ENCODE peak calls at places on chromosomes 12 and 14, in ten cellular contexts. W, S, O, A, C, M, B, J, X and F are unnamed samples.

GRCh38 chr14:49946320-49947141 is 53.6 kb downstream of the ARF6 start:
- DNase-seq in W (peak), S (no peak), O (no peak), A (peak), C (peak), M (peak), B (no peak), J (peak), X (no peak), F (no peak)

GRCh38 chr12:45273717-45274271 is 57.9 kb downstream of the ANO6 start:
- DNase-seq in W (no peak), S (no peak), O (peak), A (peak), C (peak), M (peak), B (no peak), J (peak), X (no peak), F (no peak)

GRCh38 chr12:53623986-53624385 is 2.2 kb downstream of the ATF7 start:
- DNase-seq in W (no peak), S (no peak), O (peak), A (peak), C (peak), M (peak), B (no peak), J (no peak), X (no peak), F (no peak)

GRCh38 chr14:106872619-106873446 is 1346.5 kb downstream of the TMEM121 start:
- DNase-seq in W (peak), S (no peak), O (no peak), A (no peak), C (peak), M (peak), B (no peak), J (peak), X (peak), F (peak)

GRCh38 chr14:80981156-80981555 is 25.7 kb downstream of the TSHR start:
- DNase-seq in W (no peak), S (no peak), O (no peak), A (no peak), C (no peak), M (no peak), B (no peak), J (no peak), X (no peak), F (peak)

GRCh38 chr12:63103489-63104131 is 47.4 kb downstream of the AVPR1A start:
- DNase-seq in W (no peak), S (peak), O (peak), A (peak), C (peak), M (no peak), B (no peak), J (peak), X (no peak), F (no peak)

GRCh38 chr12:4116251-4117111 is 157.1 kb upstream of the CCND2 start:
- DNase-seq in W (no peak), S (peak), O (no peak), A (peak), C (peak), M (peak), B (no peak), J (no peak), X (no peak), F (no peak)

GRCh38 chr12:74899031-74899829 is 310.4 kb downstream of the KCNC2 start:
- DNase-seq in W (no peak), S (no peak), O (peak), A (peak), C (peak), M (no peak), B (no peak), J (no peak), X (no peak), F (no peak)

GRCh38 chr12:49170924-49171323 is 18.0 kb downstream of the TUBA1A start:
- DNase-seq in W (no peak), S (no peak), O (no peak), A (no peak), C (no peak), M (no peak), B (no peak), J (no peak), X (no peak), F (no peak)

GRCh38 chr12:49348781-49349180 is 2.1 kb downstream of the DNAJC22 start:
- DNase-seq in W (peak), S (no peak), O (no peak), A (no peak), C (no peak), M (no peak), B (no peak), J (no peak), X (peak), F (no peak)

GRCh38 chr12:111353603-111354295 is 15.1 kb downstream of the PHETA1 start:
- DNase-seq in W (no peak), S (no peak), O (no peak), A (no peak), C (no peak), M (no peak), B (no peak), J (no peak), X (no peak), F (no peak)

GRCh38 chr14:68473794-68474193 is 319.1 kb downstream of the ZFP36L1 start:
- DNase-seq in W (no peak), S (no peak), O (no peak), A (no peak), C (peak), M (no peak), B (no peak), J (peak), X (peak), F (peak)

GRCh38 chr12:95277139-95277538 is 59.5 kb downstream of the VEZT start:
- DNase-seq in W (no peak), S (no peak), O (no peak), A (peak), C (peak), M (peak), B (no peak), J (no peak), X (no peak), F (no peak)

GRCh38 chr12:55068416-55069010 is 48.7 kb downstream of the NEUROD4 start:
- DNase-seq in W (no peak), S (peak), O (peak), A (peak), C (peak), M (peak), B (no peak), J (peak), X (peak), F (peak)

GRCh38 chr14:22646570-22647254 is 2.6 kb upstream of the OR6J1 start:
- DNase-seq in W (no peak), S (no peak), O (no peak), A (peak), C (peak), M (no peak), B (no peak), J (peak), X (no peak), F (no peak)

GRCh38 chr14:36520601-36521525 is 831 bp upstream of the NKX2-1 start:
- DNase-seq in W (peak), S (peak), O (peak), A (no peak), C (peak), M (no peak), B (no peak), J (peak), X (no peak), F (no peak)

GRCh38 chr12:13197526-13198141 is 1.1 kb downstream of the EMP1 start:
- DNase-seq in W (no peak), S (no peak), O (no peak), A (no peak), C (peak), M (no peak), B (peak), J (no peak), X (no peak), F (no peak)
- H3K4me3 ChIP-seq in W (peak), S (no peak), O (no peak), A (peak), C (peak), M (peak), B (peak), J (peak), X (no peak), F (no peak)

DNA sequence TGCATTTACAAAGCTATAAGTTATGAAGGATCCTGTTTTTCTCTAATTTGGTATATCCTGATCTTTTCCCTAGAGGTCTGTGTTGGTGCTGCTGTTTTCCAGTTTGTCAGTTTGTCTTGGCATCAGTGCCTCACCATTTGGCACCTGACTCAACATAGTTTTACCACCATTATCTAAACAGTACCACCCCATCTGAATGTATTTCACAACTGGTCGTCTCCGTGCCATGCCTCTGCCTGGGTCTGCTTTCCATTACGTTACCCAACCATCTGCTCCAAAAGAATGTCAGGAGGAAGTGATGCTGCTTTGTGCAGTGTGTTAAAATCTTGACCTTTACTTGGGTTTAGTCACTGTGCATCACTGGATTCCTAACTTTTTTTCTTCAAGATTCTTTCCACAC is 129.3 kb upstream of the RASSF8 start:
- DNase-seq in W (no peak), S (no peak), O (no peak), A (peak), C (peak), M (peak), B (no peak), J (peak), X (no peak), F (no peak)
- TF ChIP-seq CTCF in W (no peak), S (no peak), O (no peak), A (no peak), C (peak), M (peak), B (no peak), J (no peak), X (no peak), F (no peak)

DNA sequence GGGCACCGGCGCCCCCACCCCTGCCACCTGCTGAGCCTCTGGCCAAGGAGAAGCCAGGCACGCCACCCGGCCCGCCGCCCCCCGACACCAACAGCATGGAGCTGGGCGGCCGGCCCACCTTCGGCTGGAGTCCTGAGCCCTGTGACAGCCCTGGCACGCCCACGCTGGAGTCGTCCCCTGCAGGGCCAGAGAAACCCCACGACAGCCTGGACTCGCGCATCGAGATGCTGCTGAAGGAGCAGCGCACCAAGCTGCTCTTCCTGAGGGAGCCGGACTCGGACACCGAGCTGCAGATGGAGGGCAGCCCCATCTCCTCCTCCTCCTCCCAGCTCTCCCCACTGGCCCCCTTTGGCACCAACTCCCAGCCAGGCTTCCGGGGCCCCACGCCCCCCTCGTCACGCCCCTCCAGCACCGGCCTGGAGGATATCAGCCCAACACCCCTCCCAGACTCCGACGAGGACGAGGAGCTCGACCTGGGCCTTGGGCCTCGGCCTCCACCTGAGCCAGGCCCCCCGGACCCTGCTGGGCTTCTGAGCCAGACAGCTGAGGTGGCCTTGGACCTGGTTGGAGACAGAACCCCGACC is 6.5 kb downstream of the SETD1B start:
- DNase-seq in W (no peak), S (no peak), O (no peak), A (no peak), C (no peak), M (no peak), B (no peak), J (no peak), X (no peak), F (no peak)
- H3K4me3 ChIP-seq in W (no peak), S (no peak), O (no peak), A (no peak), C (no peak), M (no peak), B (no peak), J (no peak), X (no peak), F (no peak)

GRCh38 chr12:26748412-26748740 is 84.6 kb downstream of the ITPR2 start:
- DNase-seq in W (no peak), S (no peak), O (no peak), A (no peak), C (no peak), M (no peak), B (no peak), J (no peak), X (no peak), F (no peak)

GRCh38 chr12:26750531-26751171 is 82.3 kb downstream of the ITPR2 start:
- DNase-seq in W (no peak), S (no peak), O (no peak), A (no peak), C (no peak), M (no peak), B (no peak), J (no peak), X (no peak), F (no peak)

GRCh38 chr12:26748741-26749431 is 84.1 kb downstream of the ITPR2 start:
- DNase-seq in W (no peak), S (no peak), O (no peak), A (peak), C (peak), M (peak), B (no peak), J (no peak), X (no peak), F (no peak)

GRCh38 chr12:26751179-26751578 is 81.8 kb downstream of the ITPR2 start:
- DNase-seq in W (no peak), S (no peak), O (no peak), A (no peak), C (no peak), M (no peak), B (no peak), J (no peak), X (no peak), F (no peak)

DNA sequence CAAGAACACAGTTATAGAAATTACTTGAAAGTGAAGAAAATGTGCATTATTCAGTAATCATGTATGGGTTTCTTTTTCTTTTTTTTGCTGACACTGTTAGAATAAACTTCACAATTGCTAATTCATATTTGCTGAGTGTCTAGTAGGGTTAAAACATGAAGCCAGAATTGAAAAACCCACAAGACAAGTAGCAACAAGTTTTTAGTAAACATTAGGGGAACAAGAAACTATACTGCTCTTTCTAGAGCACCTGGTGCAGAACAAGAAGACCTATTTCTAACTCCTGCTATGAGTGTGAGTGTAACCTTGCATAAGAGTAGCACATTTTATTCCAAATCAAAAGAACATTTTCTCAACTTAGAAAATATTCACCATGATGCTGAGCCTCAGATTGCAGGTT is 83.2 kb downstream of the ITPR2 start:
- DNase-seq in W (no peak), S (no peak), O (no peak), A (no peak), C (no peak), M (no peak), B (no peak), J (no peak), X (no peak), F (no peak)
- TF ChIP-seq CTCF in W (no peak), S (no peak), O (no peak), A (no peak), C (no peak), M (no peak), B (no peak), J (no peak), X (no peak), F (no peak)

DNA sequence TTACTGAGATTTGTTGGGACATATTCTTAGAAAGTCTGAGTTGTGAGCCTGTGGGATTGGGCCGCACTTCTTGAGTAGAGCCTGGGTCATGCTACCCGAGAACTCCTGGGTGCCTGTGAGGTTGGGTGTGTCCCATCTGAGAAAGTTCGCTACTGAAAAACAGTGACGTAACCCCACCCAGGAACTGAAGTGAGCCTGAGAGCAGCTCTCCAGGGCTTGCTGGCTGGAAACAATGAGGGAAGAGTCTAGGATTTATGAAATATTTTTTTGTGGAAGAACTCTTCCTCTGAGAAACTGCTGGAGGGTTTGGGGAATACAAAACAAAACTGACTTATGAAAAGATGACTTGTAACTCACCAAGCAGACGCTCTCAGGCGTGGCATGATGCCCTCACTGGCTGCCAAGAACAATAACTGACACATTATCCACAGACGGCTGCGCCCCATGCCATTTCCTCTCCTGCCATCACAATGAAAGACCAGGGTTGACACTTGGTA is 69.2 kb downstream of the RASSF3 start:
- DNase-seq in W (peak), S (no peak), O (no peak), A (peak), C (peak), M (peak), B (peak), J (peak), X (peak), F (peak)
- H3K4me3 ChIP-seq in W (no peak), S (no peak), O (no peak), A (no peak), C (peak), M (peak), B (no peak), J (peak), X (no peak), F (peak)

DNA sequence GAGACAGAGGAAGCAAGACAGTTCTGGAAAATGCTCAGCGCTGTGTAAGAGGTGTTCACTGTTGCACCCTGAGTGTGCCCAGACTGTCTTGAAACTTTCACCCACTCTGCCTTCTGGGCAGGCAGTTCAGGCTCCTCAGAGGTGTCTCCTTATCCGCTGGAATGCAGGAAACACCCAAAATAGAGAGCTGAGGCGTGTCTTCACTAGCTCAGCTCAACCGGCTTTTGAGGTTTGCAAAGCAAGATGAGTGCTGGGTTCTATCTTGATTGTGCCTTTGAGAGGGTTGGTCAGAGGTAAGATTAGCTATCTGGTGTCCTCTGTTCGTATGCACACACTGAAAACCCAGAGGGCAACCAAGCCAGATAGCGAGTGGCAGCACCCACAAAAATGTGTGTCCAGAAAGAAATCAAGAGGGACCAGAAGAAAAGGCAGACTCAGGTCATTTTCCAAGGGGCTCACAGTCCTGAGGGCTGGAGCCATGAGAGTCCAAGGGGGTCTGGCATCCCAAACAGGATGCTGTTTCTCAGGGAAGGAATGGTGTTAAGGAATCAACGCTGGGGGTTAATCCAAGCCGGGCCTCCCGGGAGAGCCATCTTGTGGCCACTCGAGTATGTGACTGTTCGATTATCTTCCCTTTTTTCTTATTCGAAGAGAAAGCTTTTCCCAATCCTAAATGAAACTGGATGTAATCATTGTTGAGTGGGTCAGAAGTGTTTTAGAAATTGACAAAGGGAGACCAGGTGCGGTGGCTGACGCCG is 47.1 kb downstream of the TBX3 start:
- DNase-seq in W (no peak), S (peak), O (peak), A (no peak), C (peak), M (no peak), B (no peak), J (peak), X (no peak), F (no peak)
- TF ChIP-seq CTCF in W (no peak), S (peak), O (peak), A (peak), C (peak), M (peak), B (no peak), J (peak), X (peak), F (peak)

GRCh38 chr14:73610692-73611091 is 1.6 kb upstream of the ACOT6 start:
- DNase-seq in W (no peak), S (peak), O (peak), A (peak), C (peak), M (no peak), B (no peak), J (no peak), X (no peak), F (no peak)

GRCh38 chr14:73607241-73607640 is 5.1 kb upstream of the ACOT6 start:
- DNase-seq in W (no peak), S (no peak), O (no peak), A (no peak), C (no peak), M (no peak), B (no peak), J (no peak), X (no peak), F (no peak)

GRCh38 chr14:73602994-73603393 is 9.3 kb upstream of the ACOT6 start:
- DNase-seq in W (no peak), S (no peak), O (no peak), A (no peak), C (no peak), M (no peak), B (no peak), J (no peak), X (no peak), F (no peak)

DNA sequence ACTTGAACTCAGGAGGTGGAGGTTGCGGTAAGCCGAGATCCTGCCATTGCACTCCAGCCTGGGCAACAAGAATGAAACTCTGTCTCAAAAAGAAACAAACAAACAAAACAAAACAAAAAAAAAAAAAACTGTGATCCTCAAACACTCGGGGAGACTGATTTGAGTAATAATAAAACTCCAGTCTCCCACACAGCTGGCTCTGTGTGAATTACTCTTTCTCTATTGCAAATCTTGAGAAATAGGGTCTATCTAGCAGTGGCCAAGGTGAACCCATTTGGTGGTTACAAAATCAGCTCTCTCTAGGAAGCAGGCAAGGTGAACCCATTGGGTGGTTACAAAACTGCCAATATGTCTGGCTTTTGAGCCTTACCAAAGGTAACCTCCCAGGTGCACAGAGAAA is 6.0 kb upstream of the ACOT6 start:
- DNase-seq in W (no peak), S (no peak), O (no peak), A (no peak), C (no peak), M (no peak), B (no peak), J (no peak), X (no peak), F (no peak)
- H3K4me3 ChIP-seq in W (no peak), S (no peak), O (no peak), A (no peak), C (no peak), M (no peak), B (no peak), J (no peak), X (no peak), F (no peak)

GRCh38 chr12:131261906-131262305 is 308.2 kb downstream of the ADGRD1 start:
- DNase-seq in W (no peak), S (no peak), O (no peak), A (no peak), C (no peak), M (no peak), B (no peak), J (no peak), X (no peak), F (no peak)
- TF ChIP-seq CTCF in W (no peak), S (no peak), O (no peak), A (no peak), C (no peak), M (no peak), B (no peak), J (no peak), X (no peak), F (no peak)

GRCh38 chr12:7638764-7639570 is 26.7 kb downstream of the APOBEC1 start:
- DNase-seq in W (peak), S (peak), O (peak), A (peak), C (peak), M (peak), B (peak), J (peak), X (peak), F (peak)
- H3K4me3 ChIP-seq in W (no peak), S (peak), O (peak), A (no peak), C (no peak), M (peak), B (no peak), J (no peak), X (no peak), F (no peak)